ENCODE peak calls at places on chromosomes 7 and 10, in eight cellular contexts. U, J, Z, N, R, A, B and S are unnamed samples.

GRCh38 chr7:131110294-131111080 is 217.2 kb upstream of the MKLN1 start:
- DNase-seq in U (no peak), J (peak), Z (peak), N (peak), R (peak), A (peak), B (peak), S (peak)

GRCh38 chr7:23334482-23335056 is 35.4 kb downstream of the MALSU1 start:
- DNase-seq in U (no peak), J (peak), Z (peak), N (peak), R (peak), A (no peak), B (peak), S (no peak)

GRCh38 chr7:105715528-105715927 is 134.2 kb upstream of the EFCAB10 start:
- DNase-seq in U (no peak), J (no peak), Z (no peak), N (no peak), R (no peak), A (no peak), B (no peak), S (no peak)

GRCh38 chr7:5773661-5774086 is 7.8 kb downstream of the RNF216 start:
- DNase-seq in U (no peak), J (peak), Z (peak), N (peak), R (peak), A (no peak), B (peak), S (no peak)

GRCh38 chr10:128062837-128063563 is 63.2 kb downstream of the MKI67 start:
- DNase-seq in U (peak), J (no peak), Z (no peak), N (peak), R (peak), A (no peak), B (no peak), S (no peak)

GRCh38 chr7:148882668-148883232 is 1.3 kb downstream of the EZH2 start:
- DNase-seq in U (no peak), J (peak), Z (no peak), N (peak), R (no peak), A (no peak), B (peak), S (no peak)

GRCh38 chr10:97399843-97400545 is 1.1 kb downstream of the RRP12 start:
- DNase-seq in U (peak), J (peak), Z (peak), N (peak), R (peak), A (no peak), B (peak), S (peak)

GRCh38 chr10:75717126-75717916 is 285.9 kb downstream of the LRMDA start:
- DNase-seq in U (no peak), J (no peak), Z (no peak), N (peak), R (peak), A (no peak), B (no peak), S (no peak)

GRCh38 chr7:73977626-73978618 is 50.1 kb upstream of the ELN start:
- DNase-seq in U (peak), J (no peak), Z (no peak), N (no peak), R (no peak), A (no peak), B (no peak), S (no peak)

GRCh38 chr7:26857534-26858228 is 6.7 kb downstream of the SKAP2 start:
- DNase-seq in U (no peak), J (peak), Z (no peak), N (no peak), R (peak), A (no peak), B (no peak), S (no peak)

GRCh38 chr7:15685358-15686181 is 913 bp downstream of the MEOX2 start:
- DNase-seq in U (peak), J (peak), Z (peak), N (peak), R (peak), A (peak), B (no peak), S (no peak)

GRCh38 chr7:50339990-50340500 is 35.5 kb downstream of the IKZF1 start:
- DNase-seq in U (peak), J (no peak), Z (no peak), N (no peak), R (no peak), A (no peak), B (no peak), S (no peak)

GRCh38 chr10:102235598-102235920 is 5.8 kb downstream of the PITX3 start:
- DNase-seq in U (no peak), J (peak), Z (no peak), N (no peak), R (peak), A (no peak), B (peak), S (no peak)

GRCh38 chr10:97459111-97459510 is 13.1 kb downstream of the ZDHHC16 start:
- DNase-seq in U (no peak), J (no peak), Z (no peak), N (no peak), R (no peak), A (no peak), B (no peak), S (no peak)

GRCh38 chr10:25175527-25176420 is 973 bp downstream of the GPR158 start:
- DNase-seq in U (no peak), J (peak), Z (no peak), N (peak), R (no peak), A (peak), B (no peak), S (no peak)

GRCh38 chr10:86290933-86291615 is 75.5 kb downstream of the GRID1 start:
- DNase-seq in U (peak), J (no peak), Z (no peak), N (no peak), R (no peak), A (no peak), B (no peak), S (no peak)

GRCh38 chr7:101093907-101094306 is 8.6 kb downstream of the TRIM56 start:
- DNase-seq in U (no peak), J (peak), Z (no peak), N (peak), R (peak), A (no peak), B (peak), S (no peak)

GRCh38 chr7:73707045-73707631 is 12.3 kb downstream of the STX1A start:
- DNase-seq in U (no peak), J (no peak), Z (peak), N (no peak), R (no peak), A (peak), B (peak), S (peak)

GRCh38 chr10:44284198-44285084 is 100.5 kb downstream of the CXCL12 start:
- DNase-seq in U (no peak), J (no peak), Z (no peak), N (no peak), R (no peak), A (no peak), B (no peak), S (no peak)

GRCh38 chr7:112550468-112551060 is 69.8 kb downstream of the LSMEM1 start:
- DNase-seq in U (no peak), J (peak), Z (peak), N (peak), R (peak), A (peak), B (peak), S (no peak)

GRCh38 chr7:115274-115911 is 77.0 kb upstream of the FAM20C start:
- DNase-seq in U (no peak), J (peak), Z (no peak), N (peak), R (peak), A (no peak), B (no peak), S (no peak)